ENCODE peak calls at places on chromosomes 6 and 20, in seven cellular contexts. F, V, S, J, E, N and C are unnamed samples.

GRCh38 chr6:31689249-31690110 is 8.6 kb upstream of the LY6G5C start:
- DNase-seq in E (no peak), F (no peak), N (no peak), S (no peak), J (no peak), V (no peak), C (no peak)

GRCh38 chr6:114785235-114786127 is 442.7 kb upstream of the HS3ST5 start:
- DNase-seq in E (peak), V (no peak), J (no peak), N (no peak), S (peak), F (no peak), C (no peak)

GRCh38 chr20:18790787-18791186 is 22.8 kb upstream of the SCP2D1 start:
- DNase-seq in S (no peak), E (no peak), V (no peak), J (no peak), N (no peak), F (no peak), C (no peak)

GRCh38 chr6:82013561-82014275 is 233.8 kb downstream of the IBTK start:
- DNase-seq in J (no peak), F (no peak), V (no peak), S (peak), E (peak), N (no peak), C (no peak)

GRCh38 chr6:82270791-82271392 is 23.3 kb upstream of the IBTK start:
- DNase-seq in E (no peak), F (no peak), V (no peak), S (peak), J (no peak), N (peak), C (peak)

GRCh38 chr6:150567823-150568383 is 31.8 kb upstream of the PLEKHG1 start:
- DNase-seq in J (no peak), E (no peak), S (peak), V (peak), N (peak), F (no peak), C (no peak)

GRCh38 chr6:32883789-32884188 is 29.8 kb downstream of the PSMB9 start:
- DNase-seq in N (peak), E (peak), V (no peak), F (no peak), J (no peak), S (no peak), C (no peak)

GRCh38 chr6:95847061-95847460 is 168.7 kb upstream of the FUT9 start:
- DNase-seq in E (no peak), V (no peak), F (no peak), J (no peak), S (no peak), N (no peak), C (no peak)

GRCh38 chr6:158557927-158558326 is 2.0 kb upstream of the TMEM181 start:
- DNase-seq in F (no peak), N (no peak), J (no peak), S (no peak), V (no peak), E (no peak), C (no peak)

GRCh38 chr20:62381202-62381797 is 5.6 kb upstream of the RPS21 start:
- DNase-seq in F (no peak), E (no peak), J (no peak), S (no peak), N (no peak), V (no peak), C (no peak)

GRCh38 chr20:49281059-49281912 is 3.4 kb upstream of the ZNFX1 start:
- DNase-seq in V (no peak), J (no peak), F (no peak), N (peak), S (peak), E (no peak), C (no peak)

GRCh38 chr6:38259736-38260135 is 380.0 kb downstream of the BTBD9 start:
- DNase-seq in V (no peak), N (no peak), S (peak), F (no peak), J (no peak), E (no peak), C (no peak)

GRCh38 chr20:29876911-29877285 is 1380.6 kb upstream of the DEFB115 start:
- DNase-seq in S (no peak), V (no peak), N (no peak), E (no peak), J (no peak), F (no peak), C (no peak)

GRCh38 chr6:24504274-24504641 is 9.5 kb downstream of the ALDH5A1 start:
- DNase-seq in F (no peak), V (no peak), S (no peak), N (no peak), E (no peak), J (no peak), C (no peak)

GRCh38 chr6:44012078-44012493 is 115.2 kb downstream of the MRPL14 start:
- DNase-seq in F (no peak), E (peak), S (peak), J (no peak), V (no peak), N (no peak), C (no peak)

GRCh38 chr6:166456360-166457156 is 73.8 kb upstream of the MPC1 start:
- DNase-seq in S (peak), N (no peak), E (no peak), J (peak), V (no peak), F (no peak), C (no peak)

GRCh38 chr6:13423292-13423691 is 64.1 kb downstream of the GFOD1 start:
- DNase-seq in J (no peak), V (no peak), S (no peak), N (no peak), E (no peak), F (no peak), C (no peak)

GRCh38 chr6:4103929-4104328 is 25.0 kb upstream of the FAM217A start:
- DNase-seq in N (no peak), F (no peak), E (no peak), V (no peak), S (peak), J (no peak), C (no peak)

GRCh38 chr20:44409132-44409600 is 53.7 kb downstream of the HNF4A start:
- DNase-seq in J (no peak), F (no peak), S (peak), E (peak), V (no peak), N (no peak), C (no peak)

GRCh38 chr6:17472653-17473183 is 79.3 kb downstream of the CAP2 start:
- DNase-seq in J (no peak), V (no peak), S (peak), N (peak), E (no peak), F (no peak), C (no peak)

GRCh38 chr20:59891581-59891980 is 41.9 kb downstream of the SYCP2 start:
- DNase-seq in V (no peak), E (no peak), F (no peak), N (no peak), S (no peak), J (no peak), C (no peak)

GRCh38 chr6:35318200-35318844 is 20.7 kb downstream of the DEF6 start:
- DNase-seq in F (peak), V (peak), J (no peak), S (peak), N (peak), E (peak), C (no peak)

GRCh38 chr6:113329942-113330897 is 526.9 kb upstream of the MARCKS start:
- DNase-seq in V (no peak), N (no peak), J (no peak), E (no peak), S (no peak), F (no peak), C (no peak)

GRCh38 chr6:5084787-5085637 is at the start of gene PPP1R3G:
- DNase-seq in S (no peak), F (no peak), E (peak), N (peak), V (peak), J (no peak), C (no peak)

GRCh38 chr6:32785781-32786533 is 22.6 kb upstream of the HLA-DQB2 start:
- DNase-seq in V (no peak), E (peak), N (peak), S (peak), F (peak), J (no peak), C (peak)

GRCh38 chr20:62516345-62516744 is 40.5 kb upstream of the GATA5 start:
- DNase-seq in J (no peak), S (no peak), F (no peak), V (peak), E (no peak), N (no peak), C (no peak)

GRCh38 chr6:88449770-88450169 is 283.6 kb upstream of the CNR1 start:
- DNase-seq in J (no peak), E (no peak), N (no peak), F (no peak), S (no peak), V (no peak), C (no peak)

GRCh38 chr6:22062807-22063408 is 233.9 kb downstream of the PRL start:
- DNase-seq in J (peak), V (no peak), F (peak), E (no peak), S (no peak), N (no peak), C (peak)

GRCh38 chr20:24700166-24700860 is 230.9 kb downstream of the SYNDIG1 start:
- DNase-seq in N (no peak), V (no peak), F (no peak), J (no peak), E (no peak), S (no peak), C (no peak)

GRCh38 chr6:145139451-145139850 is 595.9 kb downstream of the EPM2A start:
- DNase-seq in F (no peak), N (peak), E (peak), V (no peak), J (no peak), S (no peak), C (no peak)

GRCh38 chr6:111606620-111607115 is 990 bp upstream of the TRAF3IP2 start:
- DNase-seq in N (no peak), S (no peak), F (no peak), J (no peak), V (no peak), E (no peak), C (no peak)

GRCh38 chr6:149904661-149905370 is 6.9 kb upstream of the RAET1E start:
- DNase-seq in N (no peak), E (no peak), F (no peak), V (no peak), S (no peak), J (no peak), C (no peak)

GRCh38 chr6:131828080-131828479 is 20.3 kb downstream of the ENPP1 start:
- DNase-seq in F (no peak), S (no peak), N (peak), J (no peak), E (no peak), V (no peak), C (no peak)

GRCh38 chr20:10758446-10758845 is 84.6 kb upstream of the JAG1 start:
- DNase-seq in J (no peak), F (no peak), V (no peak), E (no peak), S (peak), N (no peak), C (no peak)

GRCh38 chr20:47024461-47024937 is 129.9 kb downstream of the EYA2 start:
- DNase-seq in E (peak), J (no peak), N (no peak), S (no peak), F (no peak), V (no peak), C (no peak)

GRCh38 chr6:20509211-20509610 is 25.0 kb upstream of the CDKAL1 start:
- DNase-seq in V (no peak), E (no peak), S (no peak), J (no peak), N (no peak), F (no peak), C (no peak)

GRCh38 chr6:139996253-139996834 is 621.9 kb upstream of the CITED2 start:
- DNase-seq in J (no peak), V (no peak), F (no peak), N (peak), S (peak), E (no peak), C (peak)

GRCh38 chr20:33162753-33163152 is 5.2 kb upstream of the BPIFA2 start:
- DNase-seq in N (no peak), F (no peak), V (no peak), S (no peak), E (no peak), J (no peak), C (no peak)

GRCh38 chr6:68239034-68239433 is 396.0 kb upstream of the ADGRB3 start:
- DNase-seq in N (no peak), E (no peak), F (no peak), S (no peak), J (no peak), V (no peak), C (no peak)